ENCODE peak calls at places on chromosomes 6 and 20, in four cellular contexts. One of them, this sample, is unnamed.

GRCh38 chr6:158056355-158056754 is 74.7 kb downstream of the SYNJ2 start:
- DNase-seq in A673: no peak
- DNase-seq in AG08396: no peak
- DNase-seq in RKO: no peak
- DNase-seq in this sample: no peak

GRCh38 chr20:46325788-46326472 is 17.6 kb upstream of the CDH22 start:
- DNase-seq in A673: no peak
- DNase-seq in AG08396: no peak
- DNase-seq in RKO: no peak
- DNase-seq in this sample: no peak

GRCh38 chr6:168530653-168531071 is 89.7 kb downstream of the SMOC2 start:
- DNase-seq in A673: no peak
- DNase-seq in AG08396: no peak
- DNase-seq in RKO: no peak
- DNase-seq in this sample: no peak

GRCh38 chr20:10404959-10405530 is 29.0 kb downstream of the MKKS start:
- DNase-seq in A673: no peak
- DNase-seq in AG08396: no peak
- DNase-seq in RKO: no peak
- DNase-seq in this sample: no peak

GRCh38 chr6:149931501-149931900 is 8.6 kb upstream of the RAET1G start:
- DNase-seq in A673: no peak
- DNase-seq in AG08396: no peak
- DNase-seq in RKO: no peak
- DNase-seq in this sample: no peak

GRCh38 chr6:159149641-159150040 is 19.6 kb upstream of the FNDC1 start:
- DNase-seq in A673: no peak
- DNase-seq in AG08396: no peak
- DNase-seq in RKO: no peak
- DNase-seq in this sample: no peak

GRCh38 chr6:139016337-139017213 is 12.0 kb upstream of the ABRACL start:
- DNase-seq in A673: no peak
- DNase-seq in AG08396: no peak
- DNase-seq in RKO: no peak
- DNase-seq in this sample: no peak

GRCh38 chr6:157390273-157391060 is 9.5 kb downstream of the ZDHHC14 start:
- DNase-seq in A673: no peak
- DNase-seq in AG08396: no peak
- DNase-seq in RKO: no peak
- DNase-seq in this sample: no peak

GRCh38 chr20:50041238-50041915 is 58.6 kb downstream of the SNAI1 start:
- DNase-seq in A673: no peak
- DNase-seq in AG08396: no peak
- DNase-seq in RKO: no peak
- DNase-seq in this sample: no peak

GRCh38 chr6:52253494-52253893 is 9.2 kb upstream of the IL17F start:
- DNase-seq in A673: peak
- DNase-seq in AG08396: peak
- DNase-seq in RKO: no peak
- DNase-seq in this sample: no peak

GRCh38 chr6:16228709-16229665 is 9.4 kb upstream of the GMPR start:
- DNase-seq in A673: no peak
- DNase-seq in AG08396: no peak
- DNase-seq in RKO: no peak
- DNase-seq in this sample: no peak

GRCh38 chr6:132663661-132664060 is 4.7 kb upstream of the TAAR1 start:
- DNase-seq in A673: no peak
- DNase-seq in AG08396: no peak
- DNase-seq in RKO: no peak
- DNase-seq in this sample: no peak

GRCh38 chr20:11101243-11101642 is 427.4 kb upstream of the JAG1 start:
- DNase-seq in A673: no peak
- DNase-seq in AG08396: no peak
- DNase-seq in RKO: no peak
- DNase-seq in this sample: no peak

GRCh38 chr20:21528870-21529269 is 15.0 kb upstream of the NKX2-2 start:
- DNase-seq in A673: no peak
- DNase-seq in AG08396: no peak
- DNase-seq in RKO: no peak
- DNase-seq in this sample: no peak

GRCh38 chr6:137160763-137161162 is 12.7 kb downstream of the IL22RA2 start:
- DNase-seq in A673: no peak
- DNase-seq in AG08396: peak
- DNase-seq in RKO: no peak
- DNase-seq in this sample: no peak

GRCh38 chr6:43996614-43997341 is 130.5 kb downstream of the MRPL14 start:
- DNase-seq in A673: no peak
- DNase-seq in AG08396: no peak
- DNase-seq in RKO: no peak
- DNase-seq in this sample: no peak

GRCh38 chr20:37919389-37920040 is 16.6 kb downstream of the VSTM2L start:
- DNase-seq in A673: peak
- DNase-seq in AG08396: no peak
- DNase-seq in RKO: no peak
- DNase-seq in this sample: no peak

GRCh38 chr6:19368511-19368910 is 468.7 kb upstream of the ID4 start:
- DNase-seq in A673: peak
- DNase-seq in AG08396: no peak
- DNase-seq in RKO: peak
- DNase-seq in this sample: no peak

GRCh38 chr20:43975096-43975768 is 60.6 kb downstream of the TOX2 start:
- DNase-seq in A673: peak
- DNase-seq in AG08396: peak
- DNase-seq in RKO: peak
- DNase-seq in this sample: peak

GRCh38 chr6:56692586-56693245 is 50.0 kb upstream of the DST start:
- DNase-seq in A673: peak
- DNase-seq in AG08396: no peak
- DNase-seq in RKO: no peak
- DNase-seq in this sample: peak

GRCh38 chr6:159727717-159728440 is 573 bp downstream of the WTAP start:
- DNase-seq in A673: peak
- DNase-seq in AG08396: peak
- DNase-seq in RKO: peak
- DNase-seq in this sample: peak

GRCh38 chr6:5105146-5105545 is 20.0 kb downstream of the PPP1R3G start:
- DNase-seq in A673: no peak
- DNase-seq in AG08396: no peak
- DNase-seq in RKO: no peak
- DNase-seq in this sample: no peak

GRCh38 chr6:3831741-3832530 is 17.2 kb upstream of the FAM50B start:
- DNase-seq in A673: no peak
- DNase-seq in AG08396: no peak
- DNase-seq in RKO: no peak
- DNase-seq in this sample: no peak

GRCh38 chr20:45111799-45112471 is 3.0 kb downstream of the WFDC5 start:
- DNase-seq in A673: peak
- DNase-seq in AG08396: no peak
- DNase-seq in RKO: no peak
- DNase-seq in this sample: peak

GRCh38 chr6:26322645-26323482 is 42.1 kb upstream of the BTN3A2 start:
- DNase-seq in A673: peak
- DNase-seq in AG08396: peak
- DNase-seq in RKO: peak
- DNase-seq in this sample: peak

GRCh38 chr6:36514554-36515456 is 32.5 kb downstream of the STK38 start:
- DNase-seq in A673: no peak
- DNase-seq in AG08396: no peak
- DNase-seq in RKO: no peak
- DNase-seq in this sample: no peak

This sample was measured in ACHN.